ENCODE peak calls at places on chromosomes 16 and 17, in eight cellular contexts. M, J, G, S, X, A, K and E are unnamed samples.
A peak's percentile ranks its signal among the peaks of the same experiment; 100 is the strongest.

GRCh38 chr17:34706029-34706428 is 126.6 kb downstream of the TMEM132E start:
- DNase-seq in M (no peak), J (no peak), G (no peak), S (no peak), X (peak; percentile 84), A (peak; percentile 1), K (peak; percentile 64), E (no peak)

GRCh38 chr16:66374176-66374575 is 7.7 kb downstream of the CDH5 start:
- DNase-seq in M (no peak), J (no peak), G (no peak), S (no peak), X (peak; percentile 3), A (no peak), K (no peak), E (no peak)

GRCh38 chr17:16148596-16148995 is 66.7 kb downstream of the NCOR1 start:
- DNase-seq in M (no peak), J (no peak), G (no peak), S (no peak), X (no peak), A (no peak), K (no peak), E (no peak)

GRCh38 chr17:44924107-44924544 is 8.8 kb upstream of the GFAP start:
- DNase-seq in M (no peak), J (no peak), G (no peak), S (no peak), X (no peak), A (no peak), K (no peak), E (no peak)

GRCh38 chr17:50457621-50458020 is 11.1 kb downstream of the CHAD start:
- DNase-seq in M (no peak), J (no peak), G (no peak), S (no peak), X (no peak), A (no peak), K (no peak), E (no peak)

GRCh38 chr17:50153650-50154575 is 3.4 kb upstream of the PPP1R9B start:
- DNase-seq in M (peak; percentile 47), J (no peak), G (no peak), S (no peak), X (no peak), A (no peak), K (no peak), E (no peak)

GRCh38 chr17:76254275-76254674 is 10.9 kb upstream of the UBALD2 start:
- DNase-seq in M (no peak), J (no peak), G (no peak), S (no peak), X (no peak), A (no peak), K (no peak), E (no peak)

GRCh38 chr17:50185724-50186545 is 15.5 kb downstream of the COL1A1 start:
- DNase-seq in M (no peak), J (no peak), G (no peak), S (no peak), X (no peak), A (peak; percentile 52), K (no peak), E (no peak)

GRCh38 chr17:76868669-76869208 is 535 bp downstream of the MGAT5B start:
- DNase-seq in M (no peak), J (no peak), G (no peak), S (no peak), X (no peak), A (no peak), K (no peak), E (no peak)

GRCh38 chr17:50562266-50563094 is 2.0 kb downstream of the CACNA1G start:
- DNase-seq in M (no peak), J (no peak), G (no peak), S (no peak), X (no peak), A (no peak), K (no peak), E (no peak)

GRCh38 chr17:31405941-31406371 is 14.5 kb downstream of the RAB11FIP4 start:
- DNase-seq in M (no peak), J (no peak), G (no peak), S (no peak), X (no peak), A (no peak), K (no peak), E (no peak)

GRCh38 chr17:49218941-49219913 is 8.7 kb downstream of the ABI3 start:
- DNase-seq in M (no peak), J (no peak), G (no peak), S (no peak), X (no peak), A (no peak), K (no peak), E (no peak)

GRCh38 chr16:79751785-79752184 is 151.2 kb upstream of the MAF start:
- DNase-seq in M (peak; percentile 73), J (no peak), G (peak; percentile 41), S (no peak), X (no peak), A (peak; percentile 31), K (no peak), E (no peak)

GRCh38 chr16:57646388-57647039 is 18.1 kb downstream of the ADGRG1 start:
- DNase-seq in M (no peak), J (no peak), G (no peak), S (no peak), X (no peak), A (no peak), K (no peak), E (no peak)

GRCh38 chr17:36940313-36941264 is 3.3 kb downstream of the LHX1 start:
- DNase-seq in M (no peak), J (no peak), G (no peak), S (no peak), X (no peak), A (no peak), K (no peak), E (no peak)

GRCh38 chr17:41848788-41849187 is 11.2 kb downstream of the KLHL10 start:
- DNase-seq in M (no peak), J (no peak), G (no peak), S (no peak), X (no peak), A (peak; percentile 19), K (no peak), E (no peak)

GRCh38 chr16:88611220-88611821 is 27.1 kb upstream of the IL17C start:
- DNase-seq in M (no peak), J (no peak), G (no peak), S (no peak), X (peak; percentile 59), A (no peak), K (peak; percentile 18), E (no peak)

GRCh38 chr17:35784895-35785294 is 10.5 kb downstream of the MMP28 start:
- DNase-seq in M (no peak), J (no peak), G (no peak), S (no peak), X (no peak), A (no peak), K (no peak), E (no peak)

GRCh38 chr17:17220529-17220928 is 14.4 kb upstream of the PLD6 start:
- DNase-seq in M (no peak), J (no peak), G (no peak), S (no peak), X (no peak), A (no peak), K (no peak), E (no peak)

GRCh38 chr16:35734728-35735402 is 2275.5 kb downstream of the TP53TG3F start:
- DNase-seq in M (no peak), J (no peak), G (no peak), S (no peak), X (no peak), A (no peak), K (no peak), E (no peak)

GRCh38 chr17:49146620-49147306 is 14.2 kb downstream of the B4GALNT2 start:
- DNase-seq in M (no peak), J (no peak), G (no peak), S (no peak), X (no peak), A (peak; percentile 95), K (no peak), E (no peak)

GRCh38 chr17:8290043-8290442 is 1.6 kb downstream of the RANGRF start:
- DNase-seq in M (no peak), J (no peak), G (no peak), S (no peak), X (no peak), A (no peak), K (no peak), E (no peak)

GRCh38 chr17:946510-947236 is 32.9 kb downstream of the NXN start:
- DNase-seq in M (no peak), J (no peak), G (no peak), S (no peak), X (no peak), A (no peak), K (no peak), E (no peak)

GRCh38 chr17:78329263-78330059 is 30.4 kb downstream of the SOCS3 start:
- DNase-seq in M (no peak), J (no peak), G (no peak), S (no peak), X (no peak), A (peak; percentile 90), K (no peak), E (no peak)